ENCODE peak calls at places on chromosome X, in four cellular contexts. One of them, this sample, is unnamed.

GRCh38 chrX:13272426-13272825 is 47.4 kb downstream of the ATXN3L start:
- DNase-seq in Panc1: no peak
- DNase-seq in pancreas: no peak
- DNase-seq in mammary epithelial cell: no peak
- DNase-seq in this sample: no peak

GRCh38 chrX:14027031-14027430 is 2.7 kb downstream of the GEMIN8 start:
- DNase-seq in Panc1: no peak
- DNase-seq in pancreas: peak
- DNase-seq in mammary epithelial cell: peak
- DNase-seq in this sample: no peak

GRCh38 chrX:39974228-39974627 is 123.5 kb downstream of the BCOR start:
- DNase-seq in Panc1: no peak
- DNase-seq in pancreas: no peak
- DNase-seq in mammary epithelial cell: no peak
- DNase-seq in this sample: peak

GRCh38 chrX:38831949-38832348 is 30.7 kb downstream of the MID1IP1 start:
- DNase-seq in Panc1: no peak
- DNase-seq in pancreas: no peak
- DNase-seq in mammary epithelial cell: no peak
- DNase-seq in this sample: no peak

GRCh38 chrX:53678667-53679066 is 7.9 kb downstream of the HUWE1 start:
- DNase-seq in Panc1: no peak
- DNase-seq in pancreas: no peak
- DNase-seq in mammary epithelial cell: no peak
- DNase-seq in this sample: no peak

GRCh38 chrX:119503484-119503861 is 35.2 kb downstream of the SLC25A5 start:
- DNase-seq in Panc1: peak
- DNase-seq in pancreas: peak
- DNase-seq in mammary epithelial cell: peak
- DNase-seq in this sample: peak

GRCh38 chrX:80667967-80668366 is 141.7 kb downstream of the BRWD3 start:
- DNase-seq in Panc1: no peak
- DNase-seq in pancreas: no peak
- DNase-seq in mammary epithelial cell: no peak
- DNase-seq in this sample: no peak

GRCh38 chrX:70445876-70446275 is 1.2 kb downstream of the DLG3 start:
- DNase-seq in Panc1: no peak
- DNase-seq in pancreas: no peak
- DNase-seq in mammary epithelial cell: no peak
- DNase-seq in this sample: no peak

GRCh38 chrX:1500701-1501624 is 36.0 kb downstream of the P2RY8 start:
- DNase-seq in Panc1: no peak
- DNase-seq in pancreas: no peak
- DNase-seq in mammary epithelial cell: no peak
- DNase-seq in this sample: no peak
- H3K27ac ChIP-seq in Panc1: no peak
- H3K27ac ChIP-seq in pancreas: no peak
- H3K27ac ChIP-seq in mammary epithelial cell: no peak
- H3K27ac ChIP-seq in this sample: no peak

GRCh38 chrX:51608766-51609165 is 9.9 kb downstream of the CENPVL3 start:
- DNase-seq in Panc1: no peak
- DNase-seq in pancreas: no peak
- DNase-seq in mammary epithelial cell: no peak
- DNase-seq in this sample: no peak
- H3K27ac ChIP-seq in Panc1: no peak
- H3K27ac ChIP-seq in pancreas: no peak
- H3K27ac ChIP-seq in mammary epithelial cell: no peak
- H3K27ac ChIP-seq in this sample: no peak

DNA sequence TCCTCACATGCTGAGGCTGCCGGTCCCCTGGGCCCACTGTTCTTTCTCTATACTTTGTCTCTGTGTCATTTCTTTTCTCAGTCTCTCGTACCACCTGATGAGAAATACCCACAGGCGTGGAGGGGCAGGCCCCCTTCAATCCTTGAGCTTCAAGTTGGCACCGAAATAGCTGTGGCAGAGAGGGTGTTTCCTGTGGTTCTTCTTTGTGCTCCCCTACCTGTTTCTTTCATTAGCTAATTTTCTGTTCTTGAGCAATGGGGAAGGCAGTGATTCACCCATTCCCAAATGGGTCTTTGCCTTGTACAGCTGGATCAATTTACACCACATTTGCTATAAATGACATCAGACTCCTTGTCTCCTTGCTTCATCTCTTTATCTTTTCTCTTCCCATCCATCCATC is 2.1 kb upstream of the CYSLTR1 start:
- DNase-seq in Panc1: no peak
- DNase-seq in pancreas: no peak
- DNase-seq in mammary epithelial cell: peak
- DNase-seq in this sample: no peak
- H3K27ac ChIP-seq in Panc1: no peak
- H3K27ac ChIP-seq in pancreas: no peak
- H3K27ac ChIP-seq in mammary epithelial cell: no peak
- H3K27ac ChIP-seq in this sample: no peak

GRCh38 chrX:20362268-20363002 is 95.7 kb upstream of the RPS6KA3 start:
- DNase-seq in Panc1: no peak
- DNase-seq in pancreas: peak
- DNase-seq in mammary epithelial cell: no peak
- DNase-seq in this sample: no peak

GRCh38 chrX:20361890-20362262 is 95.2 kb upstream of the RPS6KA3 start:
- DNase-seq in Panc1: no peak
- DNase-seq in pancreas: peak
- DNase-seq in mammary epithelial cell: no peak
- DNase-seq in this sample: peak

GRCh38 chrX:20364238-20364637 is 97.5 kb upstream of the RPS6KA3 start:
- DNase-seq in Panc1: no peak
- DNase-seq in pancreas: no peak
- DNase-seq in mammary epithelial cell: no peak
- DNase-seq in this sample: no peak

GRCh38 chrX:20361081-20361889 is 94.6 kb upstream of the RPS6KA3 start:
- DNase-seq in Panc1: no peak
- DNase-seq in pancreas: no peak
- DNase-seq in mammary epithelial cell: no peak
- DNase-seq in this sample: no peak

GRCh38 chrX:20363003-20363674 is 96.4 kb upstream of the RPS6KA3 start:
- DNase-seq in Panc1: no peak
- DNase-seq in pancreas: peak
- DNase-seq in mammary epithelial cell: no peak
- DNase-seq in this sample: no peak
- H3K27ac ChIP-seq in Panc1: peak
- H3K27ac ChIP-seq in pancreas: peak
- H3K27ac ChIP-seq in mammary epithelial cell: no peak
- H3K27ac ChIP-seq in this sample: no peak

GRCh38 chrX:22136711-22137110 is 104.6 kb downstream of the PHEX start:
- DNase-seq in Panc1: no peak
- DNase-seq in pancreas: no peak
- DNase-seq in mammary epithelial cell: no peak
- DNase-seq in this sample: no peak
- H3K27ac ChIP-seq in Panc1: no peak
- H3K27ac ChIP-seq in pancreas: peak
- H3K27ac ChIP-seq in mammary epithelial cell: peak
- H3K27ac ChIP-seq in this sample: no peak

DNA sequence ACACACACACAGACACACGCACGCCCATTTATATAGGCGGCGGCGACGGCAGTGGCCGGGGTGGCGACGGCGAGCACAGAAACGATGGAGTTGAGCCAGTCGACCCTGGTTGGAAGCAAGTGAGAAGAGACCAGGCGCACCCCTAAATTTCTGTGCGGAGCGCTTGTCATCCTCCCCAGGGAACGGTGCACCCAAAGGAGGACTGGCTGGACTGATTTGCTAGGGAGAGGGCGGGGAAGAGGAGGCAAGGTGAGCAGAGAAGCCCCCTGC is 296 bp downstream of the NHS start:
- DNase-seq in Panc1: no peak
- DNase-seq in pancreas: no peak
- DNase-seq in mammary epithelial cell: no peak
- DNase-seq in this sample: no peak
- H3K27ac ChIP-seq in Panc1: no peak
- H3K27ac ChIP-seq in pancreas: no peak
- H3K27ac ChIP-seq in mammary epithelial cell: peak
- H3K27ac ChIP-seq in this sample: no peak

GRCh38 chrX:11756354-11757318 is 1.4 kb upstream of the MSL3 start:
- DNase-seq in Panc1: no peak
- DNase-seq in pancreas: no peak
- DNase-seq in mammary epithelial cell: no peak
- DNase-seq in this sample: no peak
- H3K27ac ChIP-seq in Panc1: no peak
- H3K27ac ChIP-seq in pancreas: no peak
- H3K27ac ChIP-seq in mammary epithelial cell: no peak
- H3K27ac ChIP-seq in this sample: no peak

DNA sequence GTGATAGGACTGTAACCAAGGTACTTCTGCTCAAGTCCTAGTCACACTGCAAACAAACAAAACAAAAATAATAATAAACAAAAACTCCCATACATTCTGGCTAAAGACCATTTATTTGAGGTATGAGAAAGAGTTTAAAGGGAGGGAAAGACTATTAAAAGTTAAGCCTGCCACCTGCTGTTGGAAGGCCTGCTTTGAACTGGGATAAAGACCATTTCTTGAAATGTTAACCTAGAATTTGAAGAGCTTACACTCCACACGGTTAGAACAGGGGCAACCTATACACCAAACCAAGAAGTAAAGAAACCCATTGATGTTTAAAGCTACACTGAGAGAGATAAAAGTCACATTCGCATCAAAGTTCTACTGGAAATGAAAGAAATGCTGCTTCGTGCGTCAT is 548.7 kb upstream of the DIPK2B start:
- DNase-seq in Panc1: no peak
- DNase-seq in pancreas: no peak
- DNase-seq in mammary epithelial cell: no peak
- DNase-seq in this sample: no peak
- H3K27ac ChIP-seq in Panc1: no peak
- H3K27ac ChIP-seq in pancreas: no peak
- H3K27ac ChIP-seq in mammary epithelial cell: peak
- H3K27ac ChIP-seq in this sample: no peak

GRCh38 chrX:42992199-42992943 is 214.4 kb upstream of the PPP1R2C start:
- DNase-seq in Panc1: no peak
- DNase-seq in pancreas: no peak
- DNase-seq in mammary epithelial cell: peak
- DNase-seq in this sample: no peak
- H3K27ac ChIP-seq in Panc1: no peak
- H3K27ac ChIP-seq in pancreas: no peak
- H3K27ac ChIP-seq in mammary epithelial cell: no peak
- H3K27ac ChIP-seq in this sample: no peak

GRCh38 chrX:116232833-116233232 is 62.3 kb downstream of the AGTR2 start:
- DNase-seq in Panc1: no peak
- DNase-seq in pancreas: no peak
- DNase-seq in mammary epithelial cell: peak
- DNase-seq in this sample: no peak
- H3K27ac ChIP-seq in Panc1: no peak
- H3K27ac ChIP-seq in pancreas: no peak
- H3K27ac ChIP-seq in mammary epithelial cell: no peak
- H3K27ac ChIP-seq in this sample: no peak

This sample was measured in endodermal cell.